ENCODE peak calls at places on chromosomes 5 and 9, in ten cellular contexts. H is cardiac muscle cell; X is BE2C; G is stimulated activated CD8-positive, alpha-beta memory T cell treated with anti-CD3 and anti-CD28 coated beads, Interleukin-7, amount 100 ng/mL, for 4 hours; T is posterior cingulate gyrus; E is T-helper 2 cell; W is psoas muscle; B is body of pancreas; A is neural progenitor cell; J is epithelial cell of esophagus. Q is an unnamed sample.

GRCh38 chr9:109843651-109844050 is 63.7 kb downstream of the PALM2AKAP2 start:
- DNase-seq in H (peak; percentile 41), W (peak; percentile 92), E (no peak), B (peak; percentile 25), G (no peak), A (no peak), J (no peak), X (no peak), T (no peak), Q (peak; percentile 96)

GRCh38 chr9:8857330-8858249 is 1058.0 kb upstream of the DMAC1 start:
- DNase-seq in B (peak; percentile 32), H (peak; percentile 73), W (peak; percentile 78), T (peak; percentile 80), J (peak; percentile 15), E (peak; percentile 6), X (peak; percentile 15), A (peak; percentile 89), G (no peak), Q (peak; percentile 73)

GRCh38 chr5:119250946-119251901 is 104.6 kb upstream of the TNFAIP8 start:
- DNase-seq in W (no peak), G (no peak), E (no peak), X (no peak), J (peak; percentile 21), T (no peak), B (no peak), A (no peak), H (no peak), Q (no peak)

GRCh38 chr5:82106806-82107205 is 135.0 kb downstream of the ATG10 start:
- DNase-seq in W (no peak), J (no peak), T (no peak), E (no peak), B (no peak), X (no peak), A (no peak), G (no peak), H (no peak), Q (no peak)

GRCh38 chr9:1231998-1232919 is 182.1 kb downstream of the DMRT2 start:
- DNase-seq in J (peak; percentile 78), A (no peak), X (no peak), H (no peak), T (no peak), W (peak; percentile 76), G (no peak), B (peak; percentile 80), E (no peak), Q (peak; percentile 74)

GRCh38 chr5:11851965-11852745 is 52.1 kb downstream of the CTNND2 start:
- DNase-seq in T (no peak), H (no peak), A (peak; percentile 5), X (no peak), G (no peak), B (no peak), E (no peak), J (no peak), W (no peak), Q (peak; percentile 3)

GRCh38 chr5:72378636-72379289 is 58.6 kb downstream of the PTCD2 start:
- DNase-seq in W (peak; percentile 62), X (peak; percentile 28), A (no peak), T (no peak), E (no peak), G (no peak), B (no peak), H (no peak), J (peak; percentile 88), Q (peak; percentile 90)

GRCh38 chr9:87271696-87272477 is 225.8 kb upstream of the DAPK1 start:
- DNase-seq in W (no peak), A (no peak), B (no peak), E (peak; percentile 37), H (no peak), G (no peak), J (no peak), T (no peak), X (no peak), Q (no peak)

GRCh38 chr5:41186143-41186542 is 27.2 kb downstream of the C6 start:
- DNase-seq in X (no peak), E (no peak), J (no peak), H (no peak), W (no peak), T (no peak), G (no peak), A (no peak), B (no peak), Q (no peak)

GRCh38 chr5:2003690-2004365 is 121.1 kb upstream of the IRX4 start:
- DNase-seq in T (no peak), B (no peak), J (no peak), X (no peak), W (no peak), E (no peak), G (no peak), A (no peak), H (no peak), Q (no peak)

GRCh38 chr9:91741529-91741928 is 208.5 kb downstream of the ROR2 start:
- DNase-seq in B (no peak), E (no peak), T (no peak), X (no peak), J (peak; percentile 70), H (no peak), G (no peak), W (no peak), A (no peak), Q (no peak)

GRCh38 chr5:153148624-153148976 is 341.9 kb upstream of the GRIA1 start:
- DNase-seq in B (no peak), E (no peak), X (no peak), J (no peak), A (no peak), G (no peak), W (no peak), T (no peak), H (no peak), Q (no peak)

GRCh38 chr5:68528877-68529276 is 313.3 kb downstream of the PIK3R1 start:
- DNase-seq in X (no peak), J (no peak), A (no peak), G (no peak), B (no peak), E (no peak), W (no peak), H (no peak), T (no peak), Q (no peak)

GRCh38 chr5:31809037-31809910 is 170.3 kb downstream of the PDZD2 start:
- DNase-seq in H (peak; percentile 79), B (peak; percentile 60), G (no peak), T (peak; percentile 69), E (peak; percentile 21), J (peak; percentile 81), X (peak; percentile 82), W (peak; percentile 78), A (peak; percentile 83), Q (peak; percentile 45)

GRCh38 chr9:134063088-134063875 is 4.5 kb downstream of the BRD3 start:
- DNase-seq in E (no peak), H (no peak), G (no peak), B (no peak), W (no peak), J (no peak), X (peak; percentile 19), A (peak; percentile 1), T (no peak), Q (peak; percentile 34)

GRCh38 chr9:31608413-31608812 is 776.0 kb upstream of the ACO1 start:
- DNase-seq in H (no peak), G (no peak), B (no peak), X (no peak), E (no peak), T (no peak), A (no peak), J (peak; percentile 79), W (no peak), Q (peak; percentile 24)

GRCh38 chr9:117664419-117664818 is 39.8 kb upstream of the TLR4 start:
- DNase-seq in H (no peak), X (no peak), T (no peak), B (no peak), G (no peak), J (no peak), W (no peak), A (no peak), E (no peak), Q (no peak)

GRCh38 chr9:124415852-124416484 is 726 bp upstream of the PSMB7 start:
- DNase-seq in B (no peak), E (peak; percentile 12), G (no peak), T (no peak), H (peak; percentile 17), W (no peak), X (no peak), J (no peak), A (peak; percentile 77), Q (peak; percentile 43)

GRCh38 chr5:111254613-111255012 is 30.4 kb downstream of the CAMK4 start:
- DNase-seq in A (no peak), X (peak; percentile 23), H (no peak), J (no peak), T (no peak), G (peak; percentile 52), B (no peak), W (no peak), E (peak; percentile 79), Q (peak; percentile 40)

GRCh38 chr5:54457094-54457531 is 1.6 kb downstream of the HSPB3 start:
- DNase-seq in E (no peak), H (peak; percentile 94), T (no peak), G (no peak), J (peak; percentile 60), B (peak; percentile 41), A (no peak), W (peak; percentile 63), X (no peak), Q (peak; percentile 72)

GRCh38 chr5:171313481-171314206 is 4.6 kb downstream of the TLX3 start:
- DNase-seq in T (no peak), E (no peak), J (no peak), G (no peak), W (no peak), A (peak; percentile 12), H (no peak), B (no peak), X (no peak), Q (no peak)

GRCh38 chr9:89185980-89186379 is 7.4 kb upstream of the SHC3 start:
- DNase-seq in H (peak; percentile 83), T (no peak), X (no peak), W (no peak), B (no peak), A (peak; percentile 75), E (no peak), G (no peak), J (peak; percentile 38), Q (peak; percentile 48)

GRCh38 chr5:118450924-118451332 is 537.4 kb downstream of the DTWD2 start:
- DNase-seq in E (no peak), G (no peak), T (no peak), J (no peak), W (no peak), B (no peak), H (no peak), X (no peak), A (peak; percentile 62), Q (no peak)

GRCh38 chr5:138725153-138725884 is 27.9 kb upstream of the CTNNA1 start:
- DNase-seq in J (peak; percentile 98), T (peak; percentile 36), X (peak; percentile 51), E (no peak), A (peak; percentile 66), B (peak; percentile 42), W (peak; percentile 63), H (peak; percentile 37), G (no peak), Q (peak; percentile 36)

GRCh38 chr9:123960366-123960765 is 30.4 kb upstream of the DENND1A start:
- DNase-seq in H (no peak), X (no peak), B (no peak), A (no peak), G (no peak), E (no peak), T (no peak), J (no peak), W (no peak), Q (no peak)

GRCh38 chr5:61450880-61451279 is 118.8 kb downstream of the ZSWIM6 start:
- DNase-seq in X (peak; percentile 40), H (no peak), A (no peak), J (peak; percentile 24), T (no peak), B (peak; percentile 40), G (no peak), W (no peak), E (no peak), Q (peak; percentile 83)

GRCh38 chr5:81750308-81751008 is 439 bp downstream of the SSBP2 start:
- DNase-seq in X (peak; percentile 16), G (peak; percentile 9), B (no peak), H (peak; percentile 53), J (no peak), E (peak; percentile 66), W (no peak), T (no peak), A (peak; percentile 56), Q (peak; percentile 22)

GRCh38 chr5:27706832-27707231 is 668.4 kb upstream of the CDH9 start:
- DNase-seq in G (no peak), J (peak; percentile 76), B (no peak), A (no peak), W (no peak), E (no peak), T (no peak), H (no peak), X (no peak), Q (no peak)

Q was measured in SJCRH30.